ENCODE peak calls at places on chromosomes 3 and 15, in seven cellular contexts. N, O, P, T, V, A and F are unnamed samples.

GRCh38 chr15:67054676-67055075 is 10.7 kb upstream of the SMAD3 start:
- DNase-seq in O (no peak), P (no peak), N (no peak), V (no peak), T (no peak), A (no peak), F (no peak)

GRCh38 chr3:71127463-71128243 is 455.9 kb downstream of the FOXP1 start:
- DNase-seq in A (peak; percentile 36), P (peak; percentile 50), O (no peak), T (peak; percentile 28), V (peak; percentile 37), N (peak; percentile 71), F (no peak)

GRCh38 chr15:76139368-76140068 is 79.7 kb downstream of the TMEM266 start:
- DNase-seq in P (peak; percentile 89), O (peak; percentile 64), A (peak; percentile 66), V (peak; percentile 67), N (peak; percentile 68), T (peak; percentile 89), F (peak; percentile 86)

GRCh38 chr3:188486952-188487351 is 333.0 kb downstream of the LPP start:
- DNase-seq in N (no peak), A (no peak), O (no peak), V (no peak), T (no peak), P (no peak), F (no peak)

GRCh38 chr15:101613130-101614000 is 38.8 kb downstream of the TM2D3 start:
- DNase-seq in P (no peak), N (no peak), V (no peak), A (no peak), O (peak; percentile 85), T (no peak), F (peak; percentile 10)

GRCh38 chr3:192918275-192918588 is 576 bp upstream of the MB21D2 start:
- DNase-seq in O (no peak), T (no peak), N (no peak), V (no peak), A (no peak), P (no peak), F (no peak)

GRCh38 chr3:147356909-147357733 is 49.2 kb downstream of the ZIC4 start:
- DNase-seq in V (no peak), T (no peak), P (no peak), A (no peak), N (no peak), O (no peak), F (no peak)

GRCh38 chr3:23959147-23959900 is 14.2 kb downstream of the NR1D2 start:
- DNase-seq in N (peak; percentile 94), T (peak; percentile 67), O (no peak), A (peak; percentile 86), P (no peak), V (no peak), F (peak; percentile 96)

GRCh38 chr3:69320867-69321266 is 65.0 kb downstream of the FRMD4B start:
- DNase-seq in T (no peak), A (no peak), N (no peak), P (no peak), O (no peak), V (no peak), F (no peak)

GRCh38 chr3:81302045-81302444 is 459.4 kb downstream of the GBE1 start:
- DNase-seq in V (no peak), N (peak; percentile 57), O (peak; percentile 79), T (peak; percentile 66), P (peak; percentile 24), A (peak; percentile 58), F (peak; percentile 68)

GRCh38 chr15:50353251-50353998 is 1.6 kb downstream of the GABPB1 start:
- DNase-seq in P (peak; percentile 52), N (peak; percentile 72), O (no peak), A (peak; percentile 94), T (peak; percentile 62), V (no peak), F (peak; percentile 51)

GRCh38 chr3:70856414-70857162 is 544.1 kb upstream of the MDFIC2 start:
- DNase-seq in V (no peak), P (no peak), N (peak; percentile 82), O (no peak), T (peak; percentile 57), A (peak; percentile 85), F (peak; percentile 83)

GRCh38 chr3:58167431-58168351 is 43.1 kb downstream of the DNASE1L3 start:
- DNase-seq in T (peak; percentile 89), N (peak; percentile 54), V (peak; percentile 50), A (peak; percentile 75), P (peak; percentile 75), O (peak; percentile 29), F (peak; percentile 76)

GRCh38 chr3:153166206-153166605 is 4.2 kb downstream of the RAP2B start:
- DNase-seq in V (peak; percentile 22), A (no peak), O (no peak), T (no peak), N (peak; percentile 69), P (peak; percentile 51), F (peak; percentile 45)

GRCh38 chr15:85597155-85597815 is 197.4 kb downstream of the KLHL25 start:
- DNase-seq in T (no peak), P (peak; percentile 48), O (no peak), V (no peak), N (peak; percentile 50), A (no peak), F (no peak)

GRCh38 chr3:101571028-101571895 is 2.7 kb upstream of the PCNP start:
- DNase-seq in A (no peak), T (no peak), V (no peak), N (peak; percentile 15), P (peak; percentile 35), O (no peak), F (peak; percentile 31)

GRCh38 chr3:184471439-184471838 is 90.1 kb upstream of the EPHB3 start:
- DNase-seq in A (no peak), V (no peak), N (no peak), P (no peak), O (no peak), T (no peak), F (no peak)

GRCh38 chr3:42117175-42118008 is 26.2 kb downstream of the TRAK1 start:
- DNase-seq in V (peak; percentile 5), T (peak; percentile 69), N (peak; percentile 93), O (no peak), A (peak; percentile 73), P (peak; percentile 28), F (peak; percentile 63)

GRCh38 chr15:57148236-57148635 is 228.1 kb upstream of the CGNL1 start:
- DNase-seq in T (no peak), N (no peak), A (no peak), P (no peak), O (no peak), V (no peak), F (no peak)